ENCODE peak calls at places on chromosomes 2 and 18, in eight cellular contexts. One of them, this sample, is unnamed.

GRCh38 chr2:147331790-147332419 is 512.9 kb upstream of the ACVR2A start:
- DNase-seq in left lung: no peak
- DNase-seq in HCT116: peak
- DNase-seq in endothelial cell of umbilical vein: no peak
- DNase-seq in fibroblast of lung: peak
- DNase-seq in cardiac fibroblast: peak
- DNase-seq in foreskin fibroblast: peak
- DNase-seq in fibroblast of mammary gland: peak
- DNase-seq in this sample: no peak

GRCh38 chr2:144452169-144453038 is 67.5 kb downstream of the ZEB2 start:
- DNase-seq in foreskin fibroblast: no peak
- DNase-seq in HCT116: no peak
- DNase-seq in fibroblast of mammary gland: no peak
- DNase-seq in endothelial cell of umbilical vein: peak
- DNase-seq in cardiac fibroblast: peak
- DNase-seq in left lung: no peak
- DNase-seq in fibroblast of lung: peak
- DNase-seq in this sample: no peak

GRCh38 chr2:204074434-204074833 is 137.9 kb downstream of the ICOS start:
- DNase-seq in fibroblast of lung: no peak
- DNase-seq in fibroblast of mammary gland: peak
- DNase-seq in HCT116: no peak
- DNase-seq in foreskin fibroblast: peak
- DNase-seq in cardiac fibroblast: no peak
- DNase-seq in left lung: no peak
- DNase-seq in endothelial cell of umbilical vein: no peak
- DNase-seq in this sample: no peak

GRCh38 chr18:30927517-30928075 is 114.9 kb downstream of the DSC3 start:
- DNase-seq in foreskin fibroblast: no peak
- DNase-seq in endothelial cell of umbilical vein: no peak
- DNase-seq in cardiac fibroblast: no peak
- DNase-seq in fibroblast of lung: no peak
- DNase-seq in left lung: no peak
- DNase-seq in HCT116: no peak
- DNase-seq in fibroblast of mammary gland: no peak
- DNase-seq in this sample: no peak

GRCh38 chr2:30234180-30234971 is 3.0 kb downstream of the LBH start:
- DNase-seq in endothelial cell of umbilical vein: peak
- DNase-seq in fibroblast of lung: peak
- DNase-seq in fibroblast of mammary gland: peak
- DNase-seq in cardiac fibroblast: peak
- DNase-seq in foreskin fibroblast: peak
- DNase-seq in HCT116: no peak
- DNase-seq in left lung: no peak
- DNase-seq in this sample: no peak

GRCh38 chr2:218607436-218608115 is at the start of gene PLCD4:
- DNase-seq in cardiac fibroblast: peak
- DNase-seq in fibroblast of mammary gland: peak
- DNase-seq in HCT116: no peak
- DNase-seq in fibroblast of lung: peak
- DNase-seq in left lung: no peak
- DNase-seq in foreskin fibroblast: peak
- DNase-seq in endothelial cell of umbilical vein: peak
- DNase-seq in this sample: peak

GRCh38 chr2:121285077-121285449 is at the start of gene TFCP2L1:
- DNase-seq in left lung: peak
- DNase-seq in fibroblast of lung: no peak
- DNase-seq in foreskin fibroblast: no peak
- DNase-seq in HCT116: no peak
- DNase-seq in endothelial cell of umbilical vein: no peak
- DNase-seq in cardiac fibroblast: no peak
- DNase-seq in fibroblast of mammary gland: no peak
- DNase-seq in this sample: no peak

GRCh38 chr18:36301884-36302283 is 4.4 kb downstream of the FHOD3 start:
- DNase-seq in cardiac fibroblast: no peak
- DNase-seq in fibroblast of mammary gland: no peak
- DNase-seq in left lung: no peak
- DNase-seq in fibroblast of lung: no peak
- DNase-seq in HCT116: no peak
- DNase-seq in endothelial cell of umbilical vein: no peak
- DNase-seq in foreskin fibroblast: no peak
- DNase-seq in this sample: no peak

GRCh38 chr2:240256704-240257637 is 116.5 kb upstream of the OTOS start:
- DNase-seq in left lung: peak
- DNase-seq in cardiac fibroblast: no peak
- DNase-seq in endothelial cell of umbilical vein: no peak
- DNase-seq in fibroblast of lung: no peak
- DNase-seq in HCT116: no peak
- DNase-seq in fibroblast of mammary gland: no peak
- DNase-seq in foreskin fibroblast: no peak
- DNase-seq in this sample: peak

GRCh38 chr2:74458957-74459290 is 686 bp downstream of the WBP1 start:
- DNase-seq in fibroblast of mammary gland: no peak
- DNase-seq in HCT116: no peak
- DNase-seq in foreskin fibroblast: no peak
- DNase-seq in left lung: no peak
- DNase-seq in cardiac fibroblast: peak
- DNase-seq in fibroblast of lung: peak
- DNase-seq in endothelial cell of umbilical vein: no peak
- DNase-seq in this sample: no peak

GRCh38 chr2:53768233-53768542 is 584 bp downstream of the CHAC2 start:
- DNase-seq in left lung: peak
- DNase-seq in fibroblast of lung: peak
- DNase-seq in endothelial cell of umbilical vein: no peak
- DNase-seq in cardiac fibroblast: peak
- DNase-seq in HCT116: no peak
- DNase-seq in fibroblast of mammary gland: peak
- DNase-seq in foreskin fibroblast: peak
- DNase-seq in this sample: no peak

GRCh38 chr2:190088917-190089316 is 26.4 kb upstream of the MSTN start:
- DNase-seq in left lung: no peak
- DNase-seq in cardiac fibroblast: peak
- DNase-seq in fibroblast of lung: peak
- DNase-seq in fibroblast of mammary gland: peak
- DNase-seq in endothelial cell of umbilical vein: peak
- DNase-seq in foreskin fibroblast: peak
- DNase-seq in HCT116: peak
- DNase-seq in this sample: no peak

GRCh38 chr2:161357097-161357496 is 48.9 kb downstream of the PSMD14 start:
- DNase-seq in left lung: no peak
- DNase-seq in HCT116: no peak
- DNase-seq in fibroblast of lung: no peak
- DNase-seq in foreskin fibroblast: no peak
- DNase-seq in fibroblast of mammary gland: no peak
- DNase-seq in endothelial cell of umbilical vein: no peak
- DNase-seq in cardiac fibroblast: no peak
- DNase-seq in this sample: no peak

GRCh38 chr2:12502759-12503158 is 214.0 kb upstream of the TRIB2 start:
- DNase-seq in cardiac fibroblast: no peak
- DNase-seq in foreskin fibroblast: no peak
- DNase-seq in fibroblast of lung: no peak
- DNase-seq in fibroblast of mammary gland: peak
- DNase-seq in left lung: no peak
- DNase-seq in endothelial cell of umbilical vein: no peak
- DNase-seq in HCT116: no peak
- DNase-seq in this sample: no peak

GRCh38 chr2:217420868-217421267 is 561.0 kb upstream of the TNP1 start:
- DNase-seq in fibroblast of mammary gland: no peak
- DNase-seq in HCT116: no peak
- DNase-seq in left lung: no peak
- DNase-seq in fibroblast of lung: peak
- DNase-seq in endothelial cell of umbilical vein: no peak
- DNase-seq in foreskin fibroblast: no peak
- DNase-seq in cardiac fibroblast: no peak
- DNase-seq in this sample: no peak

GRCh38 chr2:10926191-10926830 is 14.6 kb downstream of the KCNF1 start:
- DNase-seq in fibroblast of lung: no peak
- DNase-seq in left lung: no peak
- DNase-seq in fibroblast of mammary gland: peak
- DNase-seq in endothelial cell of umbilical vein: no peak
- DNase-seq in foreskin fibroblast: no peak
- DNase-seq in cardiac fibroblast: peak
- DNase-seq in HCT116: no peak
- DNase-seq in this sample: no peak

GRCh38 chr2:96325884-96326255 is 753 bp downstream of the ITPRIPL1 start:
- DNase-seq in fibroblast of lung: no peak
- DNase-seq in cardiac fibroblast: no peak
- DNase-seq in HCT116: no peak
- DNase-seq in left lung: no peak
- DNase-seq in endothelial cell of umbilical vein: no peak
- DNase-seq in foreskin fibroblast: no peak
- DNase-seq in fibroblast of mammary gland: no peak
- DNase-seq in this sample: no peak

GRCh38 chr2:211455225-211455841 is 898.9 kb downstream of the CPS1 start:
- DNase-seq in HCT116: peak
- DNase-seq in foreskin fibroblast: peak
- DNase-seq in endothelial cell of umbilical vein: peak
- DNase-seq in cardiac fibroblast: peak
- DNase-seq in fibroblast of lung: peak
- DNase-seq in left lung: no peak
- DNase-seq in fibroblast of mammary gland: peak
- DNase-seq in this sample: no peak

GRCh38 chr2:237060518-237061312 is 25.0 kb upstream of the COPS8 start:
- DNase-seq in foreskin fibroblast: peak
- DNase-seq in fibroblast of mammary gland: peak
- DNase-seq in left lung: no peak
- DNase-seq in HCT116: peak
- DNase-seq in endothelial cell of umbilical vein: peak
- DNase-seq in cardiac fibroblast: peak
- DNase-seq in fibroblast of lung: peak
- DNase-seq in this sample: no peak

GRCh38 chr2:136356111-136357033 is 238.4 kb upstream of the CXCR4 start:
- DNase-seq in left lung: no peak
- DNase-seq in foreskin fibroblast: no peak
- DNase-seq in cardiac fibroblast: no peak
- DNase-seq in fibroblast of lung: no peak
- DNase-seq in HCT116: no peak
- DNase-seq in fibroblast of mammary gland: no peak
- DNase-seq in endothelial cell of umbilical vein: no peak
- DNase-seq in this sample: no peak

GRCh38 chr2:168801961-168802824 is at the start of gene NOSTRIN:
- DNase-seq in left lung: no peak
- DNase-seq in cardiac fibroblast: peak
- DNase-seq in endothelial cell of umbilical vein: no peak
- DNase-seq in HCT116: peak
- DNase-seq in foreskin fibroblast: no peak
- DNase-seq in fibroblast of lung: peak
- DNase-seq in fibroblast of mammary gland: peak
- DNase-seq in this sample: no peak

GRCh38 chr2:70627499-70627898 is 73.9 kb upstream of the TGFA start:
- DNase-seq in HCT116: no peak
- DNase-seq in endothelial cell of umbilical vein: peak
- DNase-seq in foreskin fibroblast: no peak
- DNase-seq in fibroblast of lung: peak
- DNase-seq in cardiac fibroblast: peak
- DNase-seq in fibroblast of mammary gland: peak
- DNase-seq in left lung: no peak
- DNase-seq in this sample: no peak

GRCh38 chr2:199850718-199851498 is at the start of gene FTCDNL1:
- DNase-seq in cardiac fibroblast: peak
- DNase-seq in foreskin fibroblast: peak
- DNase-seq in endothelial cell of umbilical vein: peak
- DNase-seq in left lung: peak
- DNase-seq in fibroblast of lung: peak
- DNase-seq in HCT116: peak
- DNase-seq in fibroblast of mammary gland: peak
- DNase-seq in this sample: no peak

GRCh38 chr2:152244241-152244640 is 68.7 kb upstream of the STAM2 start:
- DNase-seq in endothelial cell of umbilical vein: no peak
- DNase-seq in cardiac fibroblast: no peak
- DNase-seq in HCT116: no peak
- DNase-seq in foreskin fibroblast: no peak
- DNase-seq in fibroblast of mammary gland: no peak
- DNase-seq in fibroblast of lung: no peak
- DNase-seq in left lung: no peak
- DNase-seq in this sample: no peak

GRCh38 chr2:42270757-42271156 is 90.3 kb downstream of the COX7A2L start:
- DNase-seq in left lung: no peak
- DNase-seq in endothelial cell of umbilical vein: no peak
- DNase-seq in cardiac fibroblast: no peak
- DNase-seq in fibroblast of lung: no peak
- DNase-seq in foreskin fibroblast: no peak
- DNase-seq in fibroblast of mammary gland: no peak
- DNase-seq in HCT116: no peak
- DNase-seq in this sample: no peak

GRCh38 chr2:42266236-42266635 is 94.8 kb downstream of the COX7A2L start:
- DNase-seq in left lung: no peak
- DNase-seq in fibroblast of lung: no peak
- DNase-seq in endothelial cell of umbilical vein: no peak
- DNase-seq in cardiac fibroblast: no peak
- DNase-seq in foreskin fibroblast: no peak
- DNase-seq in fibroblast of mammary gland: no peak
- DNase-seq in HCT116: no peak
- DNase-seq in this sample: no peak

GRCh38 chr2:42267530-42267929 is 93.5 kb downstream of the COX7A2L start:
- DNase-seq in endothelial cell of umbilical vein: no peak
- DNase-seq in foreskin fibroblast: no peak
- DNase-seq in left lung: no peak
- DNase-seq in HCT116: no peak
- DNase-seq in cardiac fibroblast: no peak
- DNase-seq in fibroblast of mammary gland: no peak
- DNase-seq in fibroblast of lung: no peak
- DNase-seq in this sample: no peak

GRCh38 chr2:42268528-42269151 is 92.4 kb downstream of the COX7A2L start:
- DNase-seq in endothelial cell of umbilical vein: peak
- DNase-seq in HCT116: no peak
- DNase-seq in left lung: no peak
- DNase-seq in fibroblast of mammary gland: peak
- DNase-seq in foreskin fibroblast: no peak
- DNase-seq in cardiac fibroblast: no peak
- DNase-seq in fibroblast of lung: no peak
- DNase-seq in this sample: no peak
- TF ChIP-seq CTCF in endothelial cell of umbilical vein: no peak
- TF ChIP-seq CTCF in HCT116: no peak
- TF ChIP-seq CTCF in left lung: no peak
- TF ChIP-seq CTCF in fibroblast of mammary gland: no peak
- TF ChIP-seq CTCF in foreskin fibroblast: no peak
- TF ChIP-seq CTCF in cardiac fibroblast: no peak
- TF ChIP-seq CTCF in fibroblast of lung: no peak
- TF ChIP-seq CTCF in this sample: no peak

GRCh38 chr2:231394201-231395141 is 1.0 kb upstream of the B3GNT7 start:
- DNase-seq in foreskin fibroblast: no peak
- DNase-seq in cardiac fibroblast: no peak
- DNase-seq in fibroblast of lung: no peak
- DNase-seq in left lung: peak
- DNase-seq in fibroblast of mammary gland: no peak
- DNase-seq in HCT116: no peak
- DNase-seq in endothelial cell of umbilical vein: no peak
- DNase-seq in this sample: no peak
- TF ChIP-seq CTCF in foreskin fibroblast: no peak
- TF ChIP-seq CTCF in cardiac fibroblast: peak
- TF ChIP-seq CTCF in fibroblast of lung: no peak
- TF ChIP-seq CTCF in left lung: no peak
- TF ChIP-seq CTCF in fibroblast of mammary gland: no peak
- TF ChIP-seq CTCF in HCT116: peak
- TF ChIP-seq CTCF in endothelial cell of umbilical vein: no peak
- TF ChIP-seq CTCF in this sample: no peak

GRCh38 chr2:3162442-3163077 is 215.1 kb downstream of the EIPR1 start:
- DNase-seq in fibroblast of mammary gland: no peak
- DNase-seq in cardiac fibroblast: no peak
- DNase-seq in left lung: no peak
- DNase-seq in endothelial cell of umbilical vein: no peak
- DNase-seq in HCT116: no peak
- DNase-seq in fibroblast of lung: no peak
- DNase-seq in foreskin fibroblast: no peak
- DNase-seq in this sample: no peak
- TF ChIP-seq CTCF in fibroblast of mammary gland: no peak
- TF ChIP-seq CTCF in cardiac fibroblast: no peak
- TF ChIP-seq CTCF in left lung: no peak
- TF ChIP-seq CTCF in endothelial cell of umbilical vein: no peak
- TF ChIP-seq CTCF in HCT116: no peak
- TF ChIP-seq CTCF in fibroblast of lung: no peak
- TF ChIP-seq CTCF in foreskin fibroblast: no peak
- TF ChIP-seq CTCF in this sample: no peak

GRCh38 chr18:54316071-54316820 is 41.4 kb downstream of the STARD6 start:
- DNase-seq in cardiac fibroblast: no peak
- DNase-seq in HCT116: no peak
- DNase-seq in fibroblast of lung: no peak
- DNase-seq in fibroblast of mammary gland: no peak
- DNase-seq in endothelial cell of umbilical vein: no peak
- DNase-seq in left lung: no peak
- DNase-seq in foreskin fibroblast: no peak
- DNase-seq in this sample: no peak
- TF ChIP-seq CTCF in cardiac fibroblast: peak
- TF ChIP-seq CTCF in HCT116: no peak
- TF ChIP-seq CTCF in fibroblast of lung: no peak
- TF ChIP-seq CTCF in fibroblast of mammary gland: no peak
- TF ChIP-seq CTCF in endothelial cell of umbilical vein: no peak
- TF ChIP-seq CTCF in left lung: no peak
- TF ChIP-seq CTCF in foreskin fibroblast: no peak
- TF ChIP-seq CTCF in this sample: no peak

This sample was measured in osteocyte.